ENCODE peak calls at places on chromosomes 3 and 15, in eight cellular contexts. One of them, this sample, is unnamed.

GRCh38 chr3:62548806-62549205 is 175.5 kb upstream of the FEZF2 start:
- DNase-seq in LoVo: no peak
- DNase-seq in AG08395: no peak
- DNase-seq in AG08396: no peak
- DNase-seq in T-helper 17 cell: no peak
- DNase-seq in NCI-H2107: no peak
- DNase-seq in effector memory CD4-positive, alpha-beta T cell: no peak
- DNase-seq in cardiac muscle cell: no peak
- DNase-seq in this sample: no peak

GRCh38 chr3:101531473-101532086 is 18.6 kb upstream of the SENP7 start:
- DNase-seq in LoVo: no peak
- DNase-seq in AG08395: peak; percentile 10
- DNase-seq in AG08396: no peak
- DNase-seq in T-helper 17 cell: no peak
- DNase-seq in NCI-H2107: no peak
- DNase-seq in effector memory CD4-positive, alpha-beta T cell: no peak
- DNase-seq in cardiac muscle cell: no peak
- DNase-seq in this sample: no peak

GRCh38 chr15:29674661-29675533 is 147.4 kb downstream of the TJP1 start:
- DNase-seq in LoVo: no peak
- DNase-seq in AG08395: peak; percentile 53
- DNase-seq in AG08396: peak; percentile 85
- DNase-seq in T-helper 17 cell: no peak
- DNase-seq in NCI-H2107: no peak
- DNase-seq in effector memory CD4-positive, alpha-beta T cell: no peak
- DNase-seq in cardiac muscle cell: peak; percentile 75
- DNase-seq in this sample: peak; percentile 65

GRCh38 chr3:45978348-45978747 is 17.3 kb downstream of the FYCO1 start:
- DNase-seq in LoVo: peak; percentile 12
- DNase-seq in AG08395: no peak
- DNase-seq in AG08396: no peak
- DNase-seq in T-helper 17 cell: no peak
- DNase-seq in NCI-H2107: peak; percentile 52
- DNase-seq in effector memory CD4-positive, alpha-beta T cell: peak; percentile 25
- DNase-seq in cardiac muscle cell: no peak
- DNase-seq in this sample: no peak

GRCh38 chr3:30631237-30631961 is 25.0 kb downstream of the TGFBR2 start:
- DNase-seq in LoVo: peak; percentile 71
- DNase-seq in AG08395: no peak
- DNase-seq in AG08396: no peak
- DNase-seq in T-helper 17 cell: no peak
- DNase-seq in NCI-H2107: no peak
- DNase-seq in effector memory CD4-positive, alpha-beta T cell: peak; percentile 13
- DNase-seq in cardiac muscle cell: peak; percentile 66
- DNase-seq in this sample: no peak

GRCh38 chr15:76293361-76293760 is 17.9 kb downstream of the ETFA start:
- DNase-seq in LoVo: no peak
- DNase-seq in AG08395: peak; percentile 12
- DNase-seq in AG08396: no peak
- DNase-seq in T-helper 17 cell: no peak
- DNase-seq in NCI-H2107: no peak
- DNase-seq in effector memory CD4-positive, alpha-beta T cell: no peak
- DNase-seq in cardiac muscle cell: no peak
- DNase-seq in this sample: no peak

GRCh38 chr15:60070838-60071493 is 66.9 kb downstream of the FOXB1 start:
- DNase-seq in LoVo: peak; percentile 28
- DNase-seq in AG08395: peak; percentile 31
- DNase-seq in AG08396: peak; percentile 21
- DNase-seq in T-helper 17 cell: no peak
- DNase-seq in NCI-H2107: no peak
- DNase-seq in effector memory CD4-positive, alpha-beta T cell: no peak
- DNase-seq in cardiac muscle cell: peak; percentile 76
- DNase-seq in this sample: no peak

GRCh38 chr3:149339931-149340309 is 6.5 kb upstream of the TM4SF18 start:
- DNase-seq in LoVo: peak; percentile 93
- DNase-seq in AG08395: peak; percentile 95
- DNase-seq in AG08396: peak; percentile 88
- DNase-seq in T-helper 17 cell: no peak
- DNase-seq in NCI-H2107: no peak
- DNase-seq in effector memory CD4-positive, alpha-beta T cell: no peak
- DNase-seq in cardiac muscle cell: peak; percentile 97
- DNase-seq in this sample: peak; percentile 12

GRCh38 chr3:44419159-44419922 is 58.1 kb downstream of the ZNF445 start:
- DNase-seq in LoVo: no peak
- DNase-seq in AG08395: no peak
- DNase-seq in AG08396: no peak
- DNase-seq in T-helper 17 cell: no peak
- DNase-seq in NCI-H2107: no peak
- DNase-seq in effector memory CD4-positive, alpha-beta T cell: no peak
- DNase-seq in cardiac muscle cell: no peak
- DNase-seq in this sample: no peak

GRCh38 chr3:196274585-196274984 is 12.9 kb downstream of the PCYT1A start:
- DNase-seq in LoVo: no peak
- DNase-seq in AG08395: no peak
- DNase-seq in AG08396: no peak
- DNase-seq in T-helper 17 cell: peak; percentile 33
- DNase-seq in NCI-H2107: no peak
- DNase-seq in effector memory CD4-positive, alpha-beta T cell: peak; percentile 44
- DNase-seq in cardiac muscle cell: no peak
- DNase-seq in this sample: no peak

GRCh38 chr3:45567730-45568172 is 26.8 kb upstream of the LIMD1 start:
- DNase-seq in LoVo: no peak
- DNase-seq in AG08395: no peak
- DNase-seq in AG08396: no peak
- DNase-seq in T-helper 17 cell: no peak
- DNase-seq in NCI-H2107: no peak
- DNase-seq in effector memory CD4-positive, alpha-beta T cell: no peak
- DNase-seq in cardiac muscle cell: no peak
- DNase-seq in this sample: no peak

GRCh38 chr3:123202451-123202850 is 708 bp downstream of the SEC22A start:
- DNase-seq in LoVo: no peak
- DNase-seq in AG08395: peak; percentile 3
- DNase-seq in AG08396: peak; percentile 15
- DNase-seq in T-helper 17 cell: no peak
- DNase-seq in NCI-H2107: no peak
- DNase-seq in effector memory CD4-positive, alpha-beta T cell: no peak
- DNase-seq in cardiac muscle cell: no peak
- DNase-seq in this sample: peak; percentile 21

GRCh38 chr3:127542441-127542952 is 48.0 kb downstream of the TPRA1 start:
- DNase-seq in LoVo: no peak
- DNase-seq in AG08395: no peak
- DNase-seq in AG08396: no peak
- DNase-seq in T-helper 17 cell: no peak
- DNase-seq in NCI-H2107: no peak
- DNase-seq in effector memory CD4-positive, alpha-beta T cell: no peak
- DNase-seq in cardiac muscle cell: no peak
- DNase-seq in this sample: no peak

GRCh38 chr3:98529856-98530459 is 1.8 kb upstream of the GPR15 start:
- DNase-seq in LoVo: no peak
- DNase-seq in AG08395: no peak
- DNase-seq in AG08396: no peak
- DNase-seq in T-helper 17 cell: no peak
- DNase-seq in NCI-H2107: no peak
- DNase-seq in effector memory CD4-positive, alpha-beta T cell: no peak
- DNase-seq in cardiac muscle cell: no peak
- DNase-seq in this sample: no peak

GRCh38 chr3:170506556-170506955 is 79.3 kb downstream of the SLC7A14 start:
- DNase-seq in LoVo: peak; percentile 56
- DNase-seq in AG08395: peak; percentile 41
- DNase-seq in AG08396: peak; percentile 42
- DNase-seq in T-helper 17 cell: no peak
- DNase-seq in NCI-H2107: no peak
- DNase-seq in effector memory CD4-positive, alpha-beta T cell: no peak
- DNase-seq in cardiac muscle cell: peak; percentile 63
- DNase-seq in this sample: no peak

GRCh38 chr15:38920966-38921365 is 356.4 kb upstream of the RASGRP1 start:
- DNase-seq in LoVo: no peak
- DNase-seq in AG08395: no peak
- DNase-seq in AG08396: no peak
- DNase-seq in T-helper 17 cell: no peak
- DNase-seq in NCI-H2107: no peak
- DNase-seq in effector memory CD4-positive, alpha-beta T cell: no peak
- DNase-seq in cardiac muscle cell: no peak
- DNase-seq in this sample: no peak

GRCh38 chr15:69388259-69388658 is 25.9 kb upstream of the KIF23 start:
- DNase-seq in LoVo: no peak
- DNase-seq in AG08395: peak; percentile 67
- DNase-seq in AG08396: no peak
- DNase-seq in T-helper 17 cell: no peak
- DNase-seq in NCI-H2107: no peak
- DNase-seq in effector memory CD4-positive, alpha-beta T cell: no peak
- DNase-seq in cardiac muscle cell: no peak
- DNase-seq in this sample: no peak

GRCh38 chr3:186432189-186432588 is 70.2 kb upstream of the DGKG start:
- DNase-seq in LoVo: no peak
- DNase-seq in AG08395: peak; percentile 63
- DNase-seq in AG08396: peak; percentile 61
- DNase-seq in T-helper 17 cell: no peak
- DNase-seq in NCI-H2107: no peak
- DNase-seq in effector memory CD4-positive, alpha-beta T cell: no peak
- DNase-seq in cardiac muscle cell: no peak
- DNase-seq in this sample: peak; percentile 71

GRCh38 chr3:151630938-151631417 is 102.7 kb upstream of the AADACL2 start:
- DNase-seq in LoVo: no peak
- DNase-seq in AG08395: no peak
- DNase-seq in AG08396: no peak
- DNase-seq in T-helper 17 cell: no peak
- DNase-seq in NCI-H2107: no peak
- DNase-seq in effector memory CD4-positive, alpha-beta T cell: no peak
- DNase-seq in cardiac muscle cell: peak; percentile 87
- DNase-seq in this sample: no peak

GRCh38 chr3:54355795-54356194 is 233.4 kb downstream of the CACNA2D3 start:
- DNase-seq in LoVo: no peak
- DNase-seq in AG08395: no peak
- DNase-seq in AG08396: no peak
- DNase-seq in T-helper 17 cell: no peak
- DNase-seq in NCI-H2107: no peak
- DNase-seq in effector memory CD4-positive, alpha-beta T cell: no peak
- DNase-seq in cardiac muscle cell: no peak
- DNase-seq in this sample: no peak

GRCh38 chr3:194205675-194206133 is 69.8 kb downstream of the HES1 start:
- DNase-seq in LoVo: no peak
- DNase-seq in AG08395: no peak
- DNase-seq in AG08396: no peak
- DNase-seq in T-helper 17 cell: no peak
- DNase-seq in NCI-H2107: peak; percentile 82
- DNase-seq in effector memory CD4-positive, alpha-beta T cell: no peak
- DNase-seq in cardiac muscle cell: no peak
- DNase-seq in this sample: peak; percentile 71

This sample was measured in BE2C.